ENCODE peak calls at places on chromosomes 1 and 21, in ten cellular contexts. H, L, A, O, Y, F, U, M, S and G are unnamed samples.

GRCh38 chr1:235008239-235008638 is 120.4 kb downstream of the TOMM20 start:
- DNase-seq in H (no peak), L (no peak), A (peak; percentile 94), O (no peak), Y (no peak), F (peak; percentile 65), U (no peak), M (no peak), S (no peak), G (no peak)

GRCh38 chr1:202009326-202010031 is 908 bp upstream of the ELF3 start:
- DNase-seq in H (peak; percentile 89), L (no peak), A (peak; percentile 70), O (peak; percentile 39), Y (peak; percentile 78), F (peak; percentile 76), U (peak; percentile 42), M (peak; percentile 82), S (peak; percentile 76), G (peak; percentile 87)

GRCh38 chr1:15469836-15470495 is 5.9 kb upstream of the CELA2B start:
- DNase-seq in H (no peak), L (no peak), A (no peak), O (no peak), Y (no peak), F (no peak), U (no peak), M (no peak), S (no peak), G (no peak)

GRCh38 chr21:38352536-38353219 is 95.9 kb downstream of the KCNJ15 start:
- DNase-seq in H (peak; percentile 68), L (peak; percentile 35), A (peak; percentile 70), O (no peak), Y (no peak), F (peak; percentile 76), U (no peak), M (peak; percentile 71), S (peak; percentile 75), G (no peak)

GRCh38 chr1:166905930-166906329 is 29.9 kb upstream of the TADA1 start:
- DNase-seq in H (no peak), L (no peak), A (peak; percentile 7), O (no peak), Y (no peak), F (peak; percentile 37), U (no peak), M (no peak), S (peak; percentile 24), G (no peak)

GRCh38 chr1:21097744-21098143 is 79.0 kb downstream of the EIF4G3 start:
- DNase-seq in H (no peak), L (no peak), A (peak; percentile 67), O (no peak), Y (no peak), F (no peak), U (no peak), M (no peak), S (no peak), G (no peak)

GRCh38 chr1:161198877-161199431 is at the start of gene ADAMTS4:
- DNase-seq in H (peak; percentile 43), L (no peak), A (peak; percentile 78), O (no peak), Y (no peak), F (peak; percentile 76), U (no peak), M (no peak), S (no peak), G (peak; percentile 85)

GRCh38 chr1:200849430-200849829 is 23.4 kb upstream of the GPR25 start:
- DNase-seq in H (no peak), L (no peak), A (no peak), O (no peak), Y (no peak), F (no peak), U (no peak), M (no peak), S (no peak), G (no peak)

GRCh38 chr1:60808676-60809075 is 273.7 kb upstream of the NFIA start:
- DNase-seq in H (no peak), L (no peak), A (no peak), O (no peak), Y (no peak), F (no peak), U (no peak), M (no peak), S (no peak), G (no peak)

GRCh38 chr1:10306435-10306834 is 92.4 kb upstream of the PGD start:
- DNase-seq in H (no peak), L (no peak), A (no peak), O (no peak), Y (no peak), F (no peak), U (no peak), M (no peak), S (no peak), G (no peak)

GRCh38 chr1:153790996-153791855 is 16.0 kb downstream of the SLC27A3 start:
- DNase-seq in H (no peak), L (no peak), A (no peak), O (no peak), Y (peak; percentile 86), F (peak; percentile 94), U (peak; percentile 74), M (no peak), S (peak; percentile 55), G (peak; percentile 55)

GRCh38 chr1:93980320-93980744 is 71.1 kb upstream of the GCLM start:
- DNase-seq in H (peak; percentile 21), L (no peak), A (peak; percentile 9), O (no peak), Y (peak; percentile 21), F (no peak), U (no peak), M (no peak), S (peak; percentile 7), G (no peak)

GRCh38 chr1:197100677-197101076 is 33.6 kb upstream of the F13B start:
- DNase-seq in H (no peak), L (no peak), A (no peak), O (no peak), Y (no peak), F (no peak), U (no peak), M (no peak), S (no peak), G (no peak)

GRCh38 chr1:76023669-76024407 is 50.7 kb upstream of the ST6GALNAC3 start:
- DNase-seq in H (no peak), L (peak; percentile 26), A (no peak), O (no peak), Y (no peak), F (peak; percentile 11), U (no peak), M (no peak), S (no peak), G (no peak)

GRCh38 chr1:38193040-38193439 is 146.4 kb upstream of the POU3F1 start:
- DNase-seq in H (no peak), L (no peak), A (no peak), O (no peak), Y (no peak), F (no peak), U (no peak), M (no peak), S (no peak), G (no peak)

GRCh38 chr1:14168663-14169062 is 429.8 kb upstream of the KAZN start:
- DNase-seq in H (no peak), L (no peak), A (no peak), O (no peak), Y (no peak), F (no peak), U (no peak), M (no peak), S (no peak), G (no peak)

GRCh38 chr1:246063013-246063616 is 444.0 kb downstream of the SMYD3 start:
- DNase-seq in H (no peak), L (no peak), A (no peak), O (no peak), Y (no peak), F (no peak), U (no peak), M (no peak), S (no peak), G (peak; percentile 55)

GRCh38 chr1:112464501-112464900 is 44.3 kb upstream of the WNT2B start:
- DNase-seq in H (no peak), L (no peak), A (no peak), O (no peak), Y (no peak), F (no peak), U (no peak), M (no peak), S (no peak), G (no peak)